ENCODE peak calls at places on chromosomes 4 and X, in seven cellular contexts. A is GM23338, N is K562, S is right lobe of liver, G is A549, T is endodermal cell, C is HCT116. Q is an unnamed sample. For H3K4me1, the result is how much of the 10 kb centered on the place peaks cover.

GRCh38 chr4:1777822-1778641 is 15.1 kb upstream of the FGFR3 start:
- DNase-seq in A (peak), N (peak), S (no peak), G (peak), T (peak), C (no peak), Q (no peak)

GRCh38 chrX:14832591-14832990 is 40.3 kb downstream of the FANCB start:
- DNase-seq in A (no peak), N (no peak), S (no peak), G (no peak), T (no peak), C (no peak), Q (no peak)

GRCh38 chrX:24961809-24962208 is 54.0 kb downstream of the ARX start:
- DNase-seq in A (no peak), N (no peak), S (no peak), G (no peak), T (no peak), C (no peak), Q (no peak)

GRCh38 chrX:16464369-16464768 is 185.6 kb upstream of the S100G start:
- DNase-seq in A (peak), N (no peak), S (no peak), G (no peak), T (no peak), C (no peak), Q (no peak)

GRCh38 chr4:67288964-67289363 is 256.3 kb downstream of the CENPC start:
- DNase-seq in A (peak), N (peak), S (no peak), G (peak), T (peak), C (no peak), Q (no peak)

GRCh38 chrX:149631293-149632165 is at the start of gene TMEM185A:
- DNase-seq in A (peak), N (peak), S (peak), G (peak), T (peak), C (peak), Q (peak)

GRCh38 chr4:42655921-42656735 is 777 bp downstream of the ATP8A1 start:
- DNase-seq in A (peak), N (no peak), S (peak), G (no peak), T (peak), C (no peak), Q (peak)

GRCh38 chr4:103137446-103137827 is 37.8 kb upstream of the BDH2 start:
- DNase-seq in A (no peak), N (no peak), S (no peak), G (no peak), T (no peak), C (no peak), Q (no peak)

GRCh38 chrX:104282326-104282725 is 27.6 kb upstream of the ESX1 start:
- DNase-seq in A (no peak), N (no peak), S (no peak), G (no peak), T (no peak), C (no peak), Q (no peak)

GRCh38 chrX:20498851-20499635 is 232.3 kb upstream of the RPS6KA3 start:
- DNase-seq in A (no peak), N (no peak), S (no peak), G (no peak), T (no peak), C (no peak), Q (no peak)

DNA sequence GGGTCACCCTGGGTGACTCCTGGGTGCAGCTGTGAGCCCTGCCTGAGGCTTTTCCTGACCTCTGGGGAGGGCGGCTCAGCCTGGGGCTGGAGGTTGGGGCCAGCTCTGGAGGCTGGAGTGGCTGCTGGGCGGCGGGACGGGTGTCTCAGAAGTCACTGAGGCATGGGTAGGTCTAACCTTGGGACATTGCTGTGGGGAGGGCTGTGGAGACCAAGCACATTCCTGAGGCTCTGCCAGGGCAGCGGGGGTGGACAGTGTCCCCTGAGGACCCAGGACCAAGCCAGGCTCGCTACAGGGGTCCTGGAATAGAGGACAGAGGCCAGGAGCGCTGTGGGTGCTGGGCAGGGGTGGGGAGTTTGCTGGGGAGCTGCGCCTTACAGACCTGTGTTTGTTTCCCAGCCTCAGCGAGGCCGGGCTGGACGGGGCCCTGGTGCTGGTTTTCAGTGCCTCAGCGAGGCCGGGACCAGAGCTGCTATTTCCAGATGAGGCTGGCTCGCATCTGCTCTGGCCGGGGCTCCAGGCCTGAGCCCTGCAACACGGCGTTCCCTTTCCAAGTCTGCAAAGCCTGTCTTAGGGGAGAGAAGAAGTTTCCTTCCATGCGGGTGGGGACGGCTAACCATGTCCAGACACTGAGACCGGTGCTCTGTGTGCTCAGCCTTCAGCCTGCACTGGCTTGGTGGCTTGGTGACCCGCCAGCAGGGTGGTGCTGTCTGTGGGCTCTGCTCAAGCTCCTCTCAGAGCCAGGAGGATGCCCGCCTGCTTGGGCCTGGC is 3.0 kb upstream of the SLC25A6 start:
- DNase-seq in A (no peak), N (no peak), S (peak), G (no peak), T (peak), C (no peak), Q (peak)
- H3K4me3 ChIP-seq in A (no peak), N (no peak), S (no peak), G (no peak), T (peak), C (no peak), Q (no peak)

GRCh38 chr4:8641931-8642650 is 49.5 kb downstream of the CPZ start:
- DNase-seq in A (no peak), N (no peak), S (no peak), G (no peak), T (no peak), C (no peak), Q (peak)

GRCh38 chr4:8643986-8644385 is 51.4 kb downstream of the CPZ start:
- DNase-seq in A (no peak), N (no peak), S (no peak), G (no peak), T (peak), C (no peak), Q (peak)

GRCh38 chr4:8644461-8644891 is 51.9 kb downstream of the CPZ start:
- DNase-seq in A (no peak), N (no peak), S (no peak), G (no peak), T (peak), C (no peak), Q (peak)

GRCh38 chr4:8642651-8643321 is 50.2 kb downstream of the CPZ start:
- DNase-seq in A (no peak), N (no peak), S (no peak), G (no peak), T (no peak), C (no peak), Q (peak)

GRCh38 chr4:8643441-8643840 is 50.9 kb downstream of the CPZ start:
- DNase-seq in A (no peak), N (no peak), S (no peak), G (no peak), T (no peak), C (no peak), Q (peak)
- H3K27ac ChIP-seq in A (no peak), N (no peak), S (no peak), G (no peak), T (no peak), C (no peak), Q (no peak)

DNA sequence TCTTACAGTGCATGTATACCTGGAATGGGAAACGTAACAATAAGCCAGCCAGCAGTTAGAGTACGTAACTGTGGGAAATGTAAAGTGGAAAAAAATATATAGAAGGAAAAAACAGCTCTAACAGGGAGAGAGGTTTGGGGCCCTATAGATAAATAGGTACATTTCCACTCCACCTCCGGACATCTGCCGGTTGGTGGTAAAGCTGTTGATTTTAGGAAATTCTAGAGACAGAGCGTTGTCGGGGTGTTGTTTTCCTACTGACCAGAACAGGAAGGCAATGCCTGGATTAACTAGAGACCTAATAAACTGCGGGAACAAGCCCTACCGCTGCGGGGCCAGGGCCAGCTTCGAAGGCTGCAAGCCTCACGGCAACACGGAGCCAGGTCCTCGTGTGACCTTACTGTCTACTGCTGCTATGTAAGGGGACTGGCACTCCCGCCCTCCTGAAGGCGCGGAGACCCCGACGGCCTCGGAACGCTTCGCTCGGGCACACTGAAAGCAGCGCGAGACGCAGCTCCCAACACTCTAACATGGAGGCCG is 757 bp upstream of the CDKN2AIP start:
- DNase-seq in A (peak), N (peak), S (no peak), G (no peak), T (no peak), C (no peak), Q (no peak)
- H3K4me1 ChIP-seq in A (under half), N (under half), S (under half), G (under half), T (under half), C (under half), Q (under half)

GRCh38 chrX:31331928-31332327 is 260.1 kb upstream of the FTHL17 start:
- DNase-seq in A (no peak), N (peak), S (no peak), G (no peak), T (no peak), C (no peak), Q (no peak)

GRCh38 chrX:31334997-31335396 is 263.2 kb upstream of the FTHL17 start:
- DNase-seq in A (no peak), N (no peak), S (no peak), G (no peak), T (no peak), C (no peak), Q (no peak)

GRCh38 chrX:31336419-31336818 is 264.6 kb upstream of the FTHL17 start:
- DNase-seq in A (no peak), N (no peak), S (no peak), G (no peak), T (no peak), C (no peak), Q (no peak)

GRCh38 chrX:31331045-31331444 is 259.2 kb upstream of the FTHL17 start:
- DNase-seq in A (no peak), N (no peak), S (no peak), G (no peak), T (no peak), C (no peak), Q (no peak)

GRCh38 chrX:31333181-31333831 is 261.5 kb upstream of the FTHL17 start:
- DNase-seq in A (no peak), N (peak), S (no peak), G (no peak), T (no peak), C (no peak), Q (no peak)
- H3K4me3 ChIP-seq in A (no peak), N (no peak), S (no peak), G (no peak), T (no peak), C (no peak), Q (no peak)

GRCh38 chr4:101236097-101236496 is 111.2 kb downstream of the PPP3CA start:
- DNase-seq in A (no peak), N (no peak), S (no peak), G (no peak), T (no peak), C (no peak), Q (no peak)

GRCh38 chr4:101238706-101239105 is 108.6 kb downstream of the PPP3CA start:
- DNase-seq in A (no peak), N (no peak), S (no peak), G (no peak), T (no peak), C (no peak), Q (no peak)

GRCh38 chr4:101242441-101242840 is 104.9 kb downstream of the PPP3CA start:
- DNase-seq in A (no peak), N (no peak), S (no peak), G (no peak), T (no peak), C (no peak), Q (no peak)

GRCh38 chr4:101237773-101238172 is 109.6 kb downstream of the PPP3CA start:
- DNase-seq in A (no peak), N (no peak), S (no peak), G (no peak), T (no peak), C (peak), Q (no peak)

DNA sequence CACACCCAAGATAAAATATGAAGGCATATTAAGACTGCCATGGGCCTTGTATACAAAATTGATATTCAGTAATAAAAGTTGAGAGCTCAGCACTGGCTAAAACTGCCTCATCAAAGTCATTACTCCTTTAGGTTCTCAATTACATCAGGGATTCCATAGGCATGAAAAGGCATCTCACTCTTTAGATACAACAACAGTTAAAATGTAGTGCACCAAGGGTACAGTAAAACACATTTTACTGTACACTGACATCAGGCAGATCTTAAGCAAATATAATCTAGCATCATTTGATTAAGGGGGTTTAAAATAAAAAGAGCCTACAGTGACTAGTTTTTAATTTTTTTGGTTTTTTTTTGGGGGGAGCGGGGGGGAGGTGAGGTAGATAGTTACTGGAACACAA is 107.6 kb downstream of the PPP3CA start:
- DNase-seq in A (no peak), N (no peak), S (no peak), G (no peak), T (no peak), C (no peak), Q (no peak)
- H3K27ac ChIP-seq in A (no peak), N (no peak), S (no peak), G (peak), T (no peak), C (peak), Q (no peak)

GRCh38 chr4:89305028-89305427 is 2.6 kb downstream of the GPRIN3 start:
- DNase-seq in A (no peak), N (no peak), S (no peak), G (peak), T (no peak), C (no peak), Q (no peak)
- H3K4me1 ChIP-seq in A (under half), N (under half), S (under half), G (under half), T (under half), C (under half), Q (half or more)

GRCh38 chrX:23902419-23902818 is 5.3 kb downstream of the APOO start:
- DNase-seq in A (peak), N (peak), S (no peak), G (peak), T (no peak), C (no peak), Q (no peak)
- H3K4me3 ChIP-seq in A (no peak), N (no peak), S (no peak), G (peak), T (no peak), C (no peak), Q (no peak)

GRCh38 chrX:37847733-37848197 is 394 bp upstream of the DYNLT3 start:
- DNase-seq in A (no peak), N (no peak), S (no peak), G (no peak), T (no peak), C (no peak), Q (no peak)

GRCh38 chrX:37846141-37846540 is 1.2 kb downstream of the DYNLT3 start:
- DNase-seq in A (no peak), N (no peak), S (no peak), G (no peak), T (no peak), C (no peak), Q (no peak)

GRCh38 chrX:37846934-37847732 is at the start of gene DYNLT3:
- DNase-seq in A (peak), N (peak), S (peak), G (peak), T (peak), C (peak), Q (peak)

GRCh38 chrX:37844622-37845021 is 2.7 kb downstream of the DYNLT3 start:
- DNase-seq in A (no peak), N (no peak), S (no peak), G (no peak), T (no peak), C (no peak), Q (no peak)

DNA sequence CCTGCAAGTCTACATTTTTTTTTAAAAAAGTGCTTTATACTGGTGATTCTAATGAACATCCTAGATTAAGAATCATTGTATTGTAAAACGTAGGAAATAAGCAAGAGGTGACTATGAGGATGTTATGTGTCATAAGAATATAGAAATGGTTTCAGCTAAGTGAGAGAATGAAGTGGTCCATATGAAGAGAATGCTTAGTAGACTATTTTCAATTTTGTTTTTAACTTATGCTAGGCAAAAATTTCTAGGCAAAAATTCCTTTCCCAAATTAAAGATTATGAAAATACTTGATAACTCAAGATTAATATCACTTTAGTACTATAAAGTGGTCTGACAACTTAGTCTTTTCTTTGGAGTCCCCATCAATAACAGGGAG is 825 bp downstream of the DYNLT3 start:
- DNase-seq in A (no peak), N (no peak), S (no peak), G (no peak), T (no peak), C (no peak), Q (no peak)
- H3K27ac ChIP-seq in A (no peak), N (no peak), S (peak), G (peak), T (no peak), C (no peak), Q (peak)